ENCODE peak calls at places on chromosomes 12 and 14, in ten cellular contexts. M is gastrocnemius medialis, F is vagina, D is spleen, Y is HCT116, R is body of pancreas, E is stomach, U is tibial nerve, H is right lobe of liver, A is lower leg skin. I is an unnamed sample.

GRCh38 chr14:78327426-78328210 is 157.4 kb downstream of the NRXN3 start:
- DNase-seq in M (no peak), F (no peak), D (no peak), Y (no peak), R (no peak), E (no peak), U (no peak), H (no peak), A (no peak), I (no peak)

GRCh38 chr14:31106768-31107167 is 80.6 kb upstream of the STRN3 start:
- DNase-seq in M (no peak), F (no peak), D (no peak), Y (no peak), R (no peak), E (no peak), U (no peak), H (no peak), A (no peak), I (no peak)

GRCh38 chr12:95663525-95663924 is 112.2 kb upstream of the USP44 start:
- DNase-seq in M (no peak), F (no peak), D (no peak), Y (no peak), R (peak; percentile 25), E (no peak), U (no peak), H (no peak), A (no peak), I (no peak)

GRCh38 chr14:100981808-100982207 is 78.3 kb upstream of the RTL1 start:
- DNase-seq in M (no peak), F (no peak), D (no peak), Y (peak; percentile 35), R (no peak), E (no peak), U (no peak), H (no peak), A (no peak), I (no peak)

GRCh38 chr14:93894992-93895391 is 32.2 kb upstream of the FAM181A start:
- DNase-seq in M (no peak), F (no peak), D (no peak), Y (no peak), R (no peak), E (no peak), U (no peak), H (no peak), A (no peak), I (no peak)

GRCh38 chr12:116539905-116540482 is 19.2 kb upstream of the MAP1LC3B2 start:
- DNase-seq in M (peak; percentile 18), F (no peak), D (no peak), Y (no peak), R (peak; percentile 58), E (peak; percentile 68), U (no peak), H (no peak), A (peak; percentile 62), I (no peak)

GRCh38 chr14:104745431-104745830 is 7.5 kb upstream of the SIVA1 start:
- DNase-seq in M (no peak), F (no peak), D (peak; percentile 71), Y (no peak), R (no peak), E (no peak), U (no peak), H (peak; percentile 18), A (no peak), I (no peak)

GRCh38 chr14:53875337-53875897 is 81.2 kb downstream of the BMP4 start:
- DNase-seq in M (peak; percentile 6), F (no peak), D (no peak), Y (no peak), R (no peak), E (no peak), U (no peak), H (no peak), A (peak; percentile 31), I (no peak)

GRCh38 chr12:104312202-104312601 is 8.7 kb downstream of the EID3 start:
- DNase-seq in M (no peak), F (no peak), D (no peak), Y (no peak), R (no peak), E (no peak), U (no peak), H (no peak), A (no peak), I (no peak)

GRCh38 chr12:63997198-63997597 is 152.7 kb downstream of the SRGAP1 start:
- DNase-seq in M (no peak), F (no peak), D (no peak), Y (no peak), R (no peak), E (no peak), U (no peak), H (no peak), A (no peak), I (no peak)

GRCh38 chr14:97120204-97121120 is 323.3 kb downstream of the VRK1 start:
- DNase-seq in M (no peak), F (no peak), D (no peak), Y (no peak), R (no peak), E (no peak), U (no peak), H (no peak), A (no peak), I (no peak)

GRCh38 chr12:117013726-117014125 is 85.5 kb downstream of the TESC start:
- DNase-seq in M (no peak), F (no peak), D (no peak), Y (no peak), R (no peak), E (no peak), U (no peak), H (no peak), A (no peak), I (no peak)

GRCh38 chr14:25006961-25007795 is 42.8 kb downstream of the STXBP6 start:
- DNase-seq in M (no peak), F (no peak), D (no peak), Y (no peak), R (peak; percentile 48), E (no peak), U (no peak), H (no peak), A (no peak), I (no peak)

GRCh38 chr12:18339633-18340032 is 78.3 kb downstream of the PIK3C2G start:
- DNase-seq in M (no peak), F (no peak), D (no peak), Y (no peak), R (no peak), E (no peak), U (no peak), H (no peak), A (no peak), I (no peak)

GRCh38 chr12:946656-947055 is 2.8 kb downstream of the RAD52 start:
- DNase-seq in M (no peak), F (no peak), D (no peak), Y (no peak), R (no peak), E (no peak), U (no peak), H (no peak), A (no peak), I (no peak)

GRCh38 chr12:124774054-124774461 is 89.6 kb downstream of the SCARB1 start:
- DNase-seq in M (no peak), F (no peak), D (no peak), Y (no peak), R (no peak), E (no peak), U (no peak), H (peak; percentile 62), A (no peak), I (peak; percentile 50)
- TF ChIP-seq POLR2A in M (no peak), F (no peak), D (no peak), Y (no peak), R (no peak), E (no peak), U (no peak), H (peak; percentile 7), A (no peak), I (peak; percentile 31)

GRCh38 chr14:68279777-68280233 is 460.2 kb downstream of the RAD51B start:
- DNase-seq in M (no peak), F (no peak), D (peak; percentile 79), Y (no peak), R (no peak), E (no peak), U (no peak), H (no peak), A (no peak), I (no peak)
- TF ChIP-seq POLR2A in M (no peak), F (no peak), D (no peak), Y (no peak), R (no peak), E (no peak), U (no peak), H (no peak), A (no peak), I (peak; percentile 84)

DNA sequence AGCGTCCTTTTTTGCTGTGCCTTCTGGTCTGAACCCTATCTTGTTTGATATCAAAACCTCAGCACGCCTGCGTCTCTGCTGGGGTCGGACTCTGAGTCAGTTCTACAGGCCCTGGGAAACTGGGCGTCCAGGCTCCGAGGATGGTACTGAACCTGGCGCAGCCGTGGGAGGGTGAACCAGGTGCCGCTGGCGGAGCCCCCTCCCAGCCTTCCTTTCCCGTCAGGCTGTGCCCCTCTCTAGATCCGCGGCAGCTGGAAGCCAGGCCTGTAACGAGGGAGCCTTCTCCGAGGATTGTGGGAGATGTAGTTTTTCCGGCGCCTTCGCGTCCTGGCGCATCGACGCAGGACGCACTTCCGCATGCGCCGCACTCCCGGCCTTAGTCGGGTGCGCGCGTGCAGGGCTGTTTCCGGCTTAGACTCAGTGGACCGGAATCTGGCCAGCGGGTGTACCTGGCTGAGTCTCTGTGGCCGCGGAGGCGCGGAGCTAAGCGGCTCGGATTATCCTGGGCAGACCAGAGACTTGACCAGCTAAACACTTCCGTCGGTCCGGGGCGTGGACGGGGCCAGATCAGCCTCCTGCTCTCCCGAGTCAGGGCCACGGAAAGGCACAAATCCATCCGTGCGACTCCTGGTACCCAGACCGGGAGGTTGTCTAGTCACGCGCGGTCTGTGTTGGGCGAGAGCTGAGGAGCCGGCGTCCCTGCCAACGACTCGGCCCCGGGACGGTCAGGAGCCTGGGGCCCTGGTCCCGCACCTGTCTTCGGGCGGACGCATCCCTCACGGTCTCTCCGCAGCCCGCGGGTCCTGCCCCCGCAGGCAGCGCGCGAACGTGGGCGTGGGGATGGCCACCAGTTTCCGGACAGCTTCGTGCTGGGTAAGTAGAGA is at the start of gene ZNF26:
- DNase-seq in M (peak; percentile 81), F (peak; percentile 89), D (peak; percentile 97), Y (peak; percentile 60), R (peak; percentile 94), E (peak; percentile 91), U (peak; percentile 68), H (peak; percentile 91), A (peak; percentile 86), I (peak; percentile 87)
- TF ChIP-seq POLR2A in M (peak; percentile 30), F (no peak), D (peak; percentile 21), Y (no peak), R (peak; percentile 75), E (no peak), U (peak; percentile 45), H (peak; percentile 65), A (no peak), I (peak; percentile 92)

DNA sequence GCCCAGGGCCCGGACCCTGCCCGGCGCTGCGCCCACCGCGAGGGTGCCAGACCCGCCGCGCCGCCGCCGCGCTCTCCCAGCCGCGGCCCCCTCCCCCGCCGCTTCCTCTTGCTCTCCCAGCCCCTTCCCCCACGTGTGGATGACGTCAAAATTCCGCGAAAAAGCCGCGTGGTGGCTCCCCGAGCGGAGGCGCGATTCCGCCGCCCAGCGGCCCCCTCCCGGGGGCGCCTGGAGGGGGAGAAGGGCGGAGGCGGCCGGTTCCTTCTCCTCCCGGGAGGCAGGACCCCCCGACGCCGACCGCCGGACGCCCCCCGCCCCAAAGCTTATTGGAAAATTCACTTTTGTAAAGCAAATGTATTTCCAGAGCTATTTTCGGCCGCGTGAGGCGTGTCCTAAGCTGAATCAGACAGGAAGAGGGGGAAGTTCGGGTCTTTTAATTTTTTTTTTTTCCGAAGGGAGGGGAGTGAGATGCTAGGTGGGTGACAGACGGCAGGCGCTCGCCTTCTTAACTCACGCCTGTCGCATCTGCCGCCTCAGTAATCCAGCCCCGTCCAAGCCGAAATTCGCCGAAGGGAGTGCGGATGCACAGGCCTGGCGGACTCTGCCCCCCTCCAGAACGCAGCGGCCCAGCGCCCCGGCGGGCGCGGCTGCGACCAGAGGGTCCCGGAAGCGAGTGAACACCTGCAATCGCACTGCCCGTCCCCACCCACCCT is 4.1 kb upstream of the CCND2 start:
- DNase-seq in M (peak; percentile 50), F (no peak), D (peak; percentile 98), Y (no peak), R (peak; percentile 80), E (peak; percentile 68), U (peak; percentile 70), H (peak; percentile 86), A (peak; percentile 72), I (peak; percentile 61)
- TF ChIP-seq POLR2A in M (peak; percentile 57), F (peak; percentile 90), D (no peak), Y (no peak), R (peak; percentile 38), E (no peak), U (peak; percentile 86), H (peak; percentile 32), A (no peak), I (peak; percentile 56)